ENCODE peak calls at places on chromosome 13, in five cellular contexts. O is K562, E is SK-N-SH, I is HepG2, M is HCT116. J is an unnamed sample.

GRCh38 chr13:99373436-99373835 is 66.2 kb upstream of the GPR183 start:
- DNase-seq in O (no peak), E (no peak), I (no peak), M (no peak), J (no peak)

GRCh38 chr13:105598551-105598950 is 936.9 kb downstream of the EFNB2 start:
- DNase-seq in O (no peak), E (no peak), I (no peak), M (no peak), J (no peak)

GRCh38 chr13:88063741-88064140 is 392.6 kb downstream of the SLITRK5 start:
- DNase-seq in O (no peak), E (no peak), I (no peak), M (no peak), J (no peak)

GRCh38 chr13:44921931-44922758 is 67.1 kb downstream of the NUFIP1 start:
- DNase-seq in O (no peak), E (no peak), I (peak), M (peak), J (no peak)

GRCh38 chr13:106680796-106681482 is 113.0 kb upstream of the ARGLU1 start:
- DNase-seq in O (no peak), E (no peak), I (no peak), M (no peak), J (peak)

GRCh38 chr13:22893149-22893548 is 287.6 kb upstream of the SGCG start:
- DNase-seq in O (no peak), E (no peak), I (no peak), M (no peak), J (no peak)

GRCh38 chr13:111572956-111573355 is 252.5 kb downstream of the TEX29 start:
- DNase-seq in O (no peak), E (no peak), I (no peak), M (no peak), J (no peak)

GRCh38 chr13:105213512-105213911 is 1322.0 kb downstream of the EFNB2 start:
- DNase-seq in O (no peak), E (no peak), I (no peak), M (no peak), J (no peak)

GRCh38 chr13:105778196-105778595 is 757.3 kb downstream of the EFNB2 start:
- DNase-seq in O (no peak), E (no peak), I (no peak), M (no peak), J (no peak)

DNA sequence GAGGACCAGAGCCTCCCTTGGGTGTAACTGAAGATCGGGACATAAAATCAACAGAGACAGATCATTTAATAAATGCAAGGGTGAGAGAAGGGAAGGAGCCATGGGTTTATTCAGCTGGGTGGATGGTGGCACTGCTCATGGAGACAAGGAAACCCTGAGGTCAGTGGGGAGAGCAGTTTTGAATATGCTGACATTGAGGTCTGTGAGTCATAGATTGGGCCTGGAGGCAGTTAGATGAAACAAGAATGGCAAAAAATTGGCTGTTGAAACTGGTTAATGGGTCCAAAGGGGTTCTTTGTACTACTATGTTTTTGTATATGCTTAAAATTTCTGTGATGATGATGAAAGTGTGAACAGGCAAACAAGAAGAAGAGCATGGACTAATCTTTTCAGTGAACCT is 5.1 kb upstream of the GTF3A start:
- DNase-seq in O (no peak), E (no peak), I (no peak), M (no peak), J (no peak)
- TF ChIP-seq JUND in O (no peak), E (no peak), I (no peak), M (no peak), J (no peak)

GRCh38 chr13:29696606-29697005 is 101.1 kb upstream of the SLC7A1 start:
- DNase-seq in O (no peak), E (no peak), I (no peak), M (no peak), J (no peak)

GRCh38 chr13:29688193-29688592 is 92.7 kb upstream of the SLC7A1 start:
- DNase-seq in O (no peak), E (peak), I (no peak), M (no peak), J (no peak)

GRCh38 chr13:29698106-29698505 is 102.6 kb upstream of the SLC7A1 start:
- DNase-seq in O (no peak), E (no peak), I (no peak), M (no peak), J (no peak)

GRCh38 chr13:29689548-29689947 is 94.1 kb upstream of the SLC7A1 start:
- DNase-seq in O (no peak), E (no peak), I (no peak), M (no peak), J (no peak)

GRCh38 chr13:29693297-29693945 is 97.9 kb upstream of the SLC7A1 start:
- DNase-seq in O (no peak), E (no peak), I (no peak), M (no peak), J (peak)
- TF ChIP-seq JUND in O (no peak), E (no peak), I (no peak), M (no peak), J (no peak)

DNA sequence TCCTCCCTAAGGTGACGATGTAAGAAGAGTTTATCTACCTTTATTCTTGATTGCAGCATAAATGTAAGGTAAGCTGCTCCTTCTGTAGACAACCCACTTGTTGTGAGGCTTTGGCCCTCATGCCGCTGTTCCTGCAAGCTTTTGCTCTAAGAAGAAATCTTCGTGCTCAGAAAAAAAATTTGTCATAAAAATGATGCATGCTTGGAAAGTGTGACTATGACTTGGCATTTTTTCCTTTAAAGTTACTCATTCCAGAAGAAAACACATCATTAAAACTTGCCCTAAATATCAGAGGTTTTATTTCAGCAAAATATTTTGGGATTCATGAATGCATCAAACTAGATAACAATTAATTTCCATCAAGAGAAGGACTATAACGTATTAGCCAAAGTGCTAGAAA is 39.8 kb downstream of the KCTD12 start:
- DNase-seq in O (no peak), E (no peak), I (no peak), M (no peak), J (no peak)
- TF ChIP-seq JUND in O (no peak), E (no peak), I (no peak), M (no peak), J (no peak)

GRCh38 chr13:94764576-94765321 is 52.4 kb upstream of the SOX21 start:
- DNase-seq in O (no peak), E (no peak), I (no peak), M (no peak), J (no peak)

GRCh38 chr13:94761407-94761806 is 49.1 kb upstream of the SOX21 start:
- DNase-seq in O (no peak), E (no peak), I (no peak), M (no peak), J (no peak)

DNA sequence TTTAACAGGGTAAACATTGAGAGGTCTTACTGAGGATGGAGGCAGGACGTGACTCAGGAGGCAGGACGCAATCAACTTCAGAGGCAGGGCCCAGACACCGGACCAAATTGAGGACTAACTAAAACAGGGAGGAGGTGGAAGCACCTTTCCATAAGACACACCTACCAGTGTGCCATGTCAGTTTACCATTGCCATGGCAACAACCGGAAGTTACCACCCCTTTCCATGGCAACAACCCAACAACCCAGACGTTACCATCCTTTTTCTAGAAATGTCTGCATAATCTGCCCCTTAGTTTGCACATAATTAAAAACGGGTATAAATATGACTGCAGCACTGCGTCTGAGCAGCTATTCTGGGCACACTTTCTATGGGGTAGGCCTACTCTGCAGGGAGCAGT is 53.5 kb upstream of the SOX21 start:
- DNase-seq in O (no peak), E (no peak), I (no peak), M (no peak), J (no peak)
- TF ChIP-seq JUND in O (no peak), E (no peak), I (no peak), M (no peak), J (no peak)

GRCh38 chr13:29059837-29060236 is 239.7 kb downstream of the MTUS2 start:
- DNase-seq in O (no peak), E (no peak), I (no peak), M (no peak), J (no peak)
- TF ChIP-seq JUND in O (no peak), E (no peak), I (no peak), M (no peak), J (no peak)

DNA sequence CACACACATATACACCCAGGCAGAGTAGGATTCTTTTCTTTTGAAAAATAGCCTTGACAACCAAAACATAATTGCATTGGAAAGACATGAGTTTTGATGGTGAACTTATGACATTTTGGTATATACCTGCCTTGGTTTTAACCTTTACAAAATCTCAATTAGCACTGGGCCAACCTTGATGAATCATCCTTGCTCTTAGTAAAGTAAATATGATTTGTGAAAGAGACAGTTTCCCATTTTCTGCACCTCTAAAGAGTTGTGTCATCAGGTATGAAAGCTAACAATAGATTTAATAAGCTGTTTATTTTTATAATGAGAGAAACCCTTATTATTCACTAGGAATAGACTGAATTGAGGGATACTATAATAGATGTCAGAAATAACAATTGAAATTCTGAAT is 15.7 kb upstream of the ENOX1 start:
- DNase-seq in O (no peak), E (no peak), I (no peak), M (no peak), J (no peak)
- TF ChIP-seq JUND in O (no peak), E (no peak), I (no peak), M (no peak), J (no peak)

GRCh38 chr13:55569082-55569481 is 1571.6 kb upstream of the PRR20A start:
- DNase-seq in O (no peak), E (no peak), I (no peak), M (no peak), J (no peak)

GRCh38 chr13:55567721-55568625 is 1572.7 kb upstream of the PRR20A start:
- DNase-seq in O (no peak), E (no peak), I (no peak), M (no peak), J (no peak)

GRCh38 chr13:55571237-55571867 is 1569.4 kb upstream of the PRR20A start:
- DNase-seq in O (no peak), E (no peak), I (no peak), M (no peak), J (no peak)

GRCh38 chr13:55570371-55570770 is 1570.3 kb upstream of the PRR20A start:
- DNase-seq in O (no peak), E (no peak), I (no peak), M (no peak), J (no peak)

GRCh38 chr13:55569514-55569913 is 1571.2 kb upstream of the PRR20A start:
- DNase-seq in O (no peak), E (no peak), I (no peak), M (no peak), J (no peak)
- TF ChIP-seq JUND in O (no peak), E (no peak), I (no peak), M (no peak), J (no peak)

GRCh38 chr13:112961457-112962369 is 7.3 kb upstream of the MCF2L start:
- DNase-seq in O (no peak), E (no peak), I (no peak), M (no peak), J (no peak)

GRCh38 chr13:112959206-112959605 is 9.8 kb upstream of the MCF2L start:
- DNase-seq in O (no peak), E (no peak), I (peak), M (no peak), J (no peak)

GRCh38 chr13:112960671-112961070 is 8.3 kb upstream of the MCF2L start:
- DNase-seq in O (no peak), E (no peak), I (no peak), M (no peak), J (no peak)

GRCh38 chr13:112958127-112958989 is 10.7 kb upstream of the MCF2L start:
- DNase-seq in O (no peak), E (no peak), I (no peak), M (no peak), J (no peak)

DNA sequence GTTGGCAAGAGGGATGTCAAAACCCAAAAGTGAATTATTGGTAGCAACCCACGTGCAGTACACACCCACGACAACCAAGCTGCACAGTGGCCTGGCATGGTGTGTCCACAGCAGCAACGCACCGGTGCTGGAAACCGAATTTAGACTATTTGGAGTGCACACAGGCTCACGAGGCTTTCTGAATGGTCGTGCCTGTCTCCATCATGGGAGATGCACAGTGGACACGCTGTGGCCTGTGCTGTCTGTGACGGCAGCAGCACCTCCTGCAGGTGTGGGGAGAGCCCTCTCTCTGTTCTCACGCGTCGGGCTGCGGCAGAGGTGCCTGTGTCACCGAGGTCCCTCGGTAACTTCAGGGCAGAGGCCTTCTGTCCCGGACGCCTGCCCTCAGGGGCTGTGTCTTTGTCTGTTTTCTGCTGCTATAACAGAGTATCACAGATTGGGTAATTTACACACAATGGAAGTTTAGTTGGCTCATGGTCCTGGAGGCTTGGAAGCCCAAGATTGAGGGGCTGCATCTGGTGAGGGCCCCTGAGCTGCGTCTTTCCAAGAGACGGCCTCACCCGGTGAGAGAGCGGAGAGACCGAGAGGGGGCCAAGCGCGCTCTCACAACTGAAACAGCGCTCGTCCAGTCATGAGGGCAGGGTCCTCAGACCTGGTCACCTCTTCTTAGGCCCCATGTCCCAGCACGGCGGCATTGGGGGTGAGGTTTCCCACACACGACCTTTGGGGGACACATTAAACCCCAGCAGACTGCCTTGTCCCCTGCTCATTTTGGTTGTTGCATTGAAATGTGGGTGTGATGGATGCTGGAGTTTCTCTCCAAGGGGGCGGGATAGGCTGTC is 9.1 kb upstream of the MCF2L start:
- DNase-seq in O (no peak), E (no peak), I (no peak), M (no peak), J (no peak)
- TF ChIP-seq JUND in O (no peak), E (no peak), I (no peak), M (no peak), J (no peak)

GRCh38 chr13:26378116-26378515 is 124.2 kb downstream of the CDK8 start:
- DNase-seq in O (no peak), E (no peak), I (no peak), M (no peak), J (no peak)
- TF ChIP-seq JUND in O (no peak), E (no peak), I (no peak), M (no peak), J (no peak)

GRCh38 chr13:95317037-95317989 is 16.1 kb upstream of the ABCC4 start:
- DNase-seq in O (peak), E (no peak), I (no peak), M (no peak), J (no peak)
- TF ChIP-seq JUND in O (peak), E (no peak), I (no peak), M (no peak), J (no peak)